ENCODE peak calls at places on chromosomes 4 and X, in nine cellular contexts. X, G, V, E, F, J, N, W and L are unnamed samples.

GRCh38 chr4:8846046-8846720 is 25.5 kb downstream of the HMX1 start:
- DNase-seq in W (no peak), V (no peak), J (no peak), F (no peak), G (no peak), X (no peak), E (no peak), N (no peak), L (no peak)

GRCh38 chr4:178970433-178971140 is 1528.3 kb upstream of the AGA start:
- DNase-seq in E (no peak), W (no peak), F (no peak), X (no peak), J (no peak), V (no peak), G (no peak), N (no peak), L (no peak)

GRCh38 chrX:124435616-124436015 is 89.3 kb downstream of the SH2D1A start:
- DNase-seq in V (no peak), N (no peak), X (no peak), J (no peak), W (no peak), G (no peak), F (no peak), E (no peak), L (no peak)

GRCh38 chr4:25030283-25031076 is at the start of gene LGI2:
- DNase-seq in E (peak), N (no peak), W (peak), F (peak), X (peak), J (no peak), V (no peak), G (no peak), L (peak)

GRCh38 chr4:87853108-87853507 is 20.3 kb downstream of the MEPE start:
- DNase-seq in X (peak), N (no peak), G (peak), F (peak), W (no peak), V (peak), J (no peak), E (no peak), L (peak)

GRCh38 chr4:47442980-47443379 is 20.5 kb downstream of the COMMD8 start:
- DNase-seq in V (no peak), F (no peak), J (no peak), X (no peak), E (no peak), W (no peak), G (peak), N (no peak), L (no peak)

GRCh38 chrX:112043997-112044396 is 38.6 kb downstream of the TRPC5 start:
- DNase-seq in V (peak), J (no peak), F (no peak), E (no peak), N (no peak), G (peak), W (no peak), X (peak), L (peak)

GRCh38 chrX:12142661-12143060 is 4.4 kb downstream of the FRMPD4 start:
- DNase-seq in N (no peak), G (no peak), X (no peak), E (no peak), J (no peak), W (no peak), V (no peak), F (no peak), L (no peak)

GRCh38 chrX:107935200-107935599 is 47.0 kb downstream of the TEX13B start:
- DNase-seq in G (no peak), N (no peak), X (peak), E (no peak), W (no peak), J (no peak), F (no peak), V (peak), L (peak)